ENCODE peak calls at places on chromosomes 1 and 21, in six cellular contexts. O is GM12878, P is HepG2, A is K562, M is A549, C is upper lobe of left lung. V is an unnamed sample.

GRCh38 chr1:203289281-203289981 is 15.9 kb upstream of the BTG2 start:
- ATAC-seq in O (peak; percentile 77), P (peak; percentile 48), A (peak; percentile 88), M (no peak), C (peak; percentile 63), V (no peak)

GRCh38 chr1:246695136-246695535 is 29.1 kb upstream of the SCCPDH start:
- ATAC-seq in O (no peak), P (no peak), A (no peak), M (no peak), C (no peak), V (no peak)

GRCh38 chr1:31760422-31760900 is 3.7 kb downstream of the ADGRB2 start:
- ATAC-seq in O (peak; percentile 18), P (peak; percentile 19), A (no peak), M (peak; percentile 11), C (no peak), V (peak; percentile 8)

GRCh38 chr21:37183749-37184148 is 83.4 kb downstream of the VPS26C start:
- ATAC-seq in O (peak; percentile 25), P (no peak), A (no peak), M (no peak), C (no peak), V (no peak)

GRCh38 chr1:22537441-22538139 is 25.7 kb upstream of the EPHA8 start:
- ATAC-seq in O (no peak), P (no peak), A (peak; percentile 71), M (no peak), C (no peak), V (no peak)

GRCh38 chr21:31161157-31161556 is 122.9 kb upstream of the KRTAP19-8 start:
- ATAC-seq in O (no peak), P (no peak), A (peak; percentile 36), M (no peak), C (no peak), V (no peak)

GRCh38 chr1:212671342-212672031 is 28.2 kb downstream of the BATF3 start:
- ATAC-seq in O (peak; percentile 65), P (no peak), A (peak; percentile 12), M (peak; percentile 36), C (peak; percentile 54), V (peak; percentile 35)

GRCh38 chr1:104592926-104593325 is 843.2 kb downstream of the AMY1C start:
- ATAC-seq in O (peak; percentile 38), P (no peak), A (no peak), M (no peak), C (no peak), V (no peak)

GRCh38 chr1:108063703-108064102 is 98.7 kb upstream of the VAV3 start:
- ATAC-seq in O (peak; percentile 34), P (no peak), A (no peak), M (no peak), C (no peak), V (no peak)

GRCh38 chr1:7513081-7513480 is 258.0 kb upstream of the VAMP3 start:
- ATAC-seq in O (no peak), P (no peak), A (no peak), M (no peak), C (no peak), V (no peak)

GRCh38 chr21:37474342-37474741 is 107.8 kb downstream of the DYRK1A start:
- ATAC-seq in O (no peak), P (no peak), A (no peak), M (no peak), C (no peak), V (no peak)

GRCh38 chr1:233673146-233673946 is 59.4 kb downstream of the KCNK1 start:
- ATAC-seq in O (peak; percentile 66), P (no peak), A (no peak), M (peak; percentile 87), C (no peak), V (no peak)

GRCh38 chr1:109151591-109151990 is 37.7 kb downstream of the ELAPOR1 start:
- ATAC-seq in O (peak; percentile 8), P (peak; percentile 4), A (no peak), M (no peak), C (no peak), V (no peak)

GRCh38 chr1:182181167-182181572 is 119.7 kb upstream of the ZNF648 start:
- ATAC-seq in O (peak; percentile 35), P (no peak), A (no peak), M (no peak), C (peak; percentile 77), V (no peak)

GRCh38 chr1:89675677-89676076 is 42.8 kb downstream of the LRRC8C start:
- ATAC-seq in O (no peak), P (no peak), A (no peak), M (no peak), C (no peak), V (no peak)

GRCh38 chr1:18716112-18716784 is 85.6 kb downstream of the PAX7 start:
- ATAC-seq in O (no peak), P (no peak), A (peak; percentile 70), M (no peak), C (no peak), V (no peak)

DNA sequence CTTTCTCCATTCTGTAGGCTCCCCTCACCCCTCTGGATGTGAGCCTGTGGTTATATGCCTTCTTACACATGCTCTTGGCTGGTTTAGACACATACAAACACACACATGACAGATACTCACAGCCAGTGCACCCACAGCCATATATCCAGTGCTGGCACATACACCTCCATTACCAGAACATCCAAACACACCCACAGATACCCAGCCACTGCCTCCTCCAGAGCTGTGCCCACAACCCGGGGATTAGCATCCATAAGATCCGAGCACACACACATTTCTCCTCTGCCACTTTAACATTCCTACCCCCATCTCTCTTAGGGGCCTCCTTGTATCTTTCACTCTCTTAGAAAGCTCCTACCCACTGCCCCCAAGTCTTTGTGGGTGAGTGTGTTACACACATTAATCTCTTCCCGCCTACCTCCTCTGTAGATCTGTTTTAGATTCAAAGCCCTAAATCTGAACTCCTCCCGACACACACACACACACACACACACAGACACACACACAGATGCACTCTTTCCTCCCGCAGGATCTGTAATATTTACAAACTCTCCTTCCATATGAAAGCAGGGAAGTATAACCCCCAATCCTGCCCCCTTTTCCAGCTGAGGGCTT is 4.0 kb downstream of the PEA15 start:
- ATAC-seq in O (no peak), P (no peak), A (no peak), M (no peak), C (no peak), V (no peak)
- H3K4me1 ChIP-seq in O (peaks cover 23% of the 10 kb centered on the region), P (peaks cover 30% of the 10 kb centered on the region), A (peaks cover 25% of the 10 kb centered on the region), M (peaks cover 44% of the 10 kb centered on the region), C (peaks cover 58% of the 10 kb centered on the region), V (peaks cover 18% of the 10 kb centered on the region)

GRCh38 chr1:51616903-51617708 is at the start of gene OSBPL9:
- ATAC-seq in O (peak; percentile 96), P (peak; percentile 89), A (peak; percentile 90), M (peak; percentile 94), C (peak; percentile 95), V (peak; percentile 94)
- TF ChIP-seq EP300 in O (no peak), P (no peak), A (no peak), M (no peak), C (no peak), V (no peak)

GRCh38 chr1:41486053-41486891 is 1.8 kb upstream of the EDN2 start:
- ATAC-seq in O (peak; percentile 51), P (no peak), A (no peak), M (peak; percentile 40), C (no peak), V (no peak)

GRCh38 chr1:41483960-41484844 is at the start of gene EDN2:
- ATAC-seq in O (peak; percentile 46), P (peak; percentile 85), A (no peak), M (peak; percentile 81), C (peak; percentile 79), V (peak; percentile 47)

GRCh38 chr1:41484881-41485280 is 398 bp upstream of the EDN2 start:
- ATAC-seq in O (no peak), P (no peak), A (no peak), M (peak; percentile 5), C (no peak), V (no peak)

GRCh38 chr1:41486892-41487728 is 2.6 kb upstream of the EDN2 start:
- ATAC-seq in O (peak; percentile 83), P (no peak), A (no peak), M (no peak), C (no peak), V (no peak)

DNA sequence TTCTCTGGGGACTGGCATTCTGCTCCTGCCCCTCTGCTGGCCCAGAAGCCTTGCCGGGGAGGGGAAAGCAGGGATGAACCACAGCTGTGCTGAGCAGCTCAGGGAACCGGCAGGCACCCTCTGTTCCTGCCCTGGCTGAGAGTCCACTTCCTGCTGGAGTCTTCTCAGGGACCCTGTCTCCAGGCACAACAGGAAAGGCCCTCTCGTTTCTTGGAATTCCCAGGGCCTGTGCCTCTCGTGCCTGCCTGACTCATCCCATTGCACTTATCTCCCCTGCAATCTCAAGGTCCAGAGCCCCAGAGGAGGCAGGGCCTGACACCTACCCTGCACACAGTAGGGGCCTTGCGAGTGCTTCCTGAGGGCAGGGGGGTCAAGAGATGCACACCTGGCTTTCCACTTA is 1.1 kb upstream of the EDN2 start:
- ATAC-seq in O (no peak), P (no peak), A (no peak), M (peak; percentile 61), C (no peak), V (no peak)
- H3K4me1 ChIP-seq in O (peaks cover 40% of the 10 kb centered on the region), P (peaks cover 12% of the 10 kb centered on the region), A (peaks cover 19% of the 10 kb centered on the region), M (peaks cover 72% of the 10 kb centered on the region), C (peaks cover 20% of the 10 kb centered on the region), V (peaks cover 31% of the 10 kb centered on the region)

DNA sequence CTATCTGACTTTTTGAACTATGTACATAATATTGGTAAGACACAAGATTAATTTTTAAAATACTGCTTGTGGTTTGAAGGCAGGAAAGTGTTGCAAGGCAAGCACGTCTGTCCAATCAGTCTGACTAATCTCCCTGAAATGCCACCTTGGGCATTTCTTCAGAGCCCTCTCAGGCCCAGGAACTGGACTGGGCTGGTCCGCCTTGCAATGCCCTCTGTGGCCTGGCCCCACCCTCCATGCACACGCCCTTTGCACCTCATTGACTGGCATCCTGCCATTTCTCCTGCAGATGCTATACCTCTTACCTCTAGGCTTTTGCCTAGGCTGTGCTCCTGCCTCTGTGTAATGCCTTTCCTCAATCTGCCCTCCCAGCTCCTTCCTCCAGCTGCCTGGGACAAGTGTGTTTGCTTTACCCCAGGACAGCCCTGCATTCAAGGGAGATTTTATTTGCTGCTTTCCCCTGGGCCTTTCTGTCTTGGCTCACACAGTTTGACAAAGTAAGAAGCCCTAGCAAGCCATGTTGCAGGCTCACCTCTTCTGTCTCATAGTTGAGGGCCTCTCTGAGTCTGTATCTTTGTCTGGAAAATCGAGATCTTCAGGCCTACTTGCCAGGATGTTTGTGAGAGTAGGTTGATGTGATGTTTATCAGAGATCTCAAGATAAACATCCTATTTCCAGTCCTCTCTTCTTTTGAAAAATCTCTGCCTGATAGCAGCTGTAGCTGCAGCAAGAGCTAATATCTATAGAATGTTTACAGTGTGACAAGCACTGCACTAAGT is 149.2 kb upstream of the JUN start:
- ATAC-seq in O (no peak), P (peak; percentile 86), A (no peak), M (peak; percentile 91), C (peak; percentile 95), V (peak; percentile 36)
- TF ChIP-seq EP300 in O (no peak), P (no peak), A (no peak), M (peak; percentile 90), C (no peak), V (no peak)

DNA sequence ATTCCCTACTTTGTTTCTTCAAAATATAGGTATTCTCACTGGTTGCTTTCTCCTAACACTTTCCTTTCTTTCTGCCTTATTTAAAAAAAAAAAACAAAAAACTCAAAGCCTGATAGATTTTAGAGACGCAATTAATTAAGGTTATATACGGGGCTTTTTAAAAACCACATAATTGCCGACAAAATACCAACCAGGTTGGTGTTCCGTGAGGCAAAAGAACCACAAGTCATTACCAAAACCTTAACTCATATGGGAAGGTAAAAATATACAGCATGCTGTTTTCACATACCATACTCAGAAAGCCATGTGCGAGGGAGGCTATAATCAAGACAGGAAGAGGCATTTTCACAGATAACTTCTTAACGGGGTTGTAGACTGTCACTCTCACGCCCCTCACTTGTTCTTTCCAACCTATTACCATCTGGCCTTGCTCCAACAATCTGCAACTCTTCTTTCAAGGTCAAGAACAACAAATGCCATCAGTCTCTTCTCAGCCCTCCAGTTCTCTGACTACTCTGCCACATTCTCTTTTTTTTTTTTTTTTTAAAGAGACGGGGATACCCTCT is 102.7 kb downstream of the APP start:
- ATAC-seq in O (peak; percentile 64), P (no peak), A (no peak), M (no peak), C (no peak), V (no peak)
- H3K4me1 ChIP-seq in O (no peaks in the 10 kb centered on the region), P (peaks cover 14% of the 10 kb centered on the region), A (no peaks in the 10 kb centered on the region), M (peaks cover 42% of the 10 kb centered on the region), C (peaks cover 30% of the 10 kb centered on the region), V (peaks cover 11% of the 10 kb centered on the region)